ENCODE peak calls at places on chromosomes 7 and 10, in ten cellular contexts. D is lower lobe of right lung; I is CD4-positive, alpha-beta memory T cell; L is uterus; J is HCT116; B is NT2/D1; W is fibroblast of lung; U is cardiac muscle cell; S is body of pancreas; P is adrenal gland. V is an unnamed sample. For H3K27me3 and H3K9me3, the result is how much of the 10 kb centered on the place peaks cover.

GRCh38 chr10:111126981-111127848 is 50.4 kb downstream of the ADRA2A start:
- DNase-seq in D (no peak), I (no peak), L (no peak), J (no peak), B (no peak), W (no peak), U (no peak), S (no peak), P (no peak), V (no peak)

GRCh38 chr7:154709840-154710520 is 292.9 kb downstream of the PAXIP1 start:
- DNase-seq in D (no peak), I (no peak), L (no peak), J (no peak), B (no peak), W (no peak), U (no peak), S (peak), P (no peak), V (no peak)

GRCh38 chr7:47452295-47452694 is 129.6 kb downstream of the TNS3 start:
- DNase-seq in D (no peak), I (no peak), L (no peak), J (no peak), B (no peak), W (no peak), U (no peak), S (peak), P (no peak), V (no peak)

GRCh38 chr7:117750612-117751563 is 122.4 kb downstream of the CTTNBP2 start:
- DNase-seq in D (no peak), I (no peak), L (no peak), J (no peak), B (no peak), W (peak), U (peak), S (no peak), P (no peak), V (no peak)

GRCh38 chr7:90520484-90520883 is 51.0 kb downstream of the PTTG1IP2 start:
- DNase-seq in D (no peak), I (no peak), L (no peak), J (peak), B (no peak), W (peak), U (peak), S (no peak), P (no peak), V (no peak)

GRCh38 chr7:127239814-127240213 is 12.9 kb downstream of the GRM8 start:
- DNase-seq in D (no peak), I (no peak), L (no peak), J (no peak), B (no peak), W (no peak), U (no peak), S (no peak), P (no peak), V (no peak)

GRCh38 chr7:129665013-129665401 is 53.5 kb downstream of the NRF1 start:
- DNase-seq in D (no peak), I (no peak), L (peak), J (peak), B (peak), W (peak), U (peak), S (peak), P (peak), V (no peak)

GRCh38 chr7:138001529-138002095 is at the start of gene CREB3L2:
- DNase-seq in D (peak), I (peak), L (no peak), J (no peak), B (no peak), W (peak), U (peak), S (peak), P (no peak), V (no peak)

GRCh38 chr10:29634764-29635625 is at the start of gene SVIL:
- DNase-seq in D (peak), I (no peak), L (peak), J (no peak), B (no peak), W (peak), U (peak), S (no peak), P (peak), V (no peak)

GRCh38 chr7:41967156-41967555 is 264.3 kb upstream of the INHBA start:
- DNase-seq in D (no peak), I (no peak), L (no peak), J (no peak), B (no peak), W (peak), U (no peak), S (no peak), P (no peak), V (no peak)

GRCh38 chr7:46139079-46139478 is 218.0 kb upstream of the IGFBP3 start:
- DNase-seq in D (no peak), I (no peak), L (no peak), J (no peak), B (no peak), W (peak), U (no peak), S (no peak), P (no peak), V (no peak)

GRCh38 chr7:139923090-139923489 is 94.0 kb downstream of the TBXAS1 start:
- DNase-seq in D (no peak), I (no peak), L (no peak), J (no peak), B (no peak), W (no peak), U (no peak), S (no peak), P (no peak), V (no peak)

GRCh38 chr10:132497788-132498561 is 39.6 kb upstream of the INPP5A start:
- DNase-seq in D (peak), I (no peak), L (peak), J (no peak), B (no peak), W (no peak), U (no peak), S (peak), P (no peak), V (no peak)

GRCh38 chr7:151383638-151384351 is 26.0 kb downstream of the WDR86 start:
- DNase-seq in D (no peak), I (no peak), L (no peak), J (no peak), B (no peak), W (no peak), U (no peak), S (no peak), P (no peak), V (no peak)

GRCh38 chr10:124678566-124679240 is 65.5 kb downstream of the FAM53B start:
- DNase-seq in D (peak), I (peak), L (no peak), J (no peak), B (no peak), W (no peak), U (no peak), S (no peak), P (no peak), V (no peak)

GRCh38 chr7:134433430-134433829 is 25.5 kb downstream of the AKR1B1 start:
- DNase-seq in D (no peak), I (no peak), L (no peak), J (no peak), B (no peak), W (no peak), U (no peak), S (no peak), P (no peak), V (no peak)

GRCh38 chr7:69624431-69624830 is 26.2 kb downstream of the AUTS2 start:
- DNase-seq in D (no peak), I (no peak), L (no peak), J (no peak), B (no peak), W (no peak), U (peak), S (no peak), P (no peak), V (no peak)
- H3K27me3 ChIP-seq in D (under half), I (under half), L (under half), J (under half), B (under half), W (under half), U (under half), S (under half), P (under half), V (under half)

DNA sequence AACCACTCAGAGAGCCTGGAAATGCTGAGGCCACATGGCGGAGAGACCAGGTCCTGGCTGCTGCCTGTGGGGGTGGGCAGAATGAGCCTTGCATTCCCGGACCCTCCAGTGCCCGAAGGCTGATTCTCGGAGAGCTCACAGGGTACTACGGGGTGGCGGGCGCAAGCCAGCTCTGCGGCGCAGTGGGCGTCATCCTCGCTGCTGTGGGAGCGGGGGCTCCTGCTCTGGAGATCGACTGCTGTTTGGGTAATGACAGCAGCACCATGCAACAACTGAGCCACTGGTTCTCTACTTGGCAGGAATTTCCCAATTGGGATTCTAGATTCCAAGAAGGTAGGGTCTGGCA is 108.0 kb downstream of the PTPRN2 start:
- DNase-seq in D (no peak), I (no peak), L (no peak), J (no peak), B (no peak), W (no peak), U (no peak), S (no peak), P (no peak), V (no peak)
- H3K9me3 ChIP-seq in D (under half), I (under half), L (under half), J (under half), B (under half), W (under half), U (under half), S (under half), P (under half), V (under half)

GRCh38 chr10:70997236-70997635 is 108.9 kb upstream of the PCBD1 start:
- DNase-seq in D (no peak), I (no peak), L (no peak), J (no peak), B (no peak), W (no peak), U (no peak), S (no peak), P (no peak), V (no peak)
- H3K27me3 ChIP-seq in D (under half), I (under half), L (under half), J (under half), B (under half), W (under half), U (under half), S (under half), P (under half), V (under half)

GRCh38 chr10:130393342-130393741 is 257.2 kb downstream of the GLRX3 start:
- DNase-seq in D (no peak), I (no peak), L (no peak), J (no peak), B (no peak), W (no peak), U (no peak), S (no peak), P (no peak), V (no peak)

GRCh38 chr10:130395248-130395936 is 259.2 kb downstream of the GLRX3 start:
- DNase-seq in D (no peak), I (no peak), L (no peak), J (no peak), B (no peak), W (no peak), U (no peak), S (no peak), P (no peak), V (no peak)

GRCh38 chr10:130394832-130395231 is 258.6 kb downstream of the GLRX3 start:
- DNase-seq in D (no peak), I (no peak), L (no peak), J (no peak), B (no peak), W (no peak), U (no peak), S (no peak), P (no peak), V (no peak)

GRCh38 chr10:130398090-130398994 is 262.2 kb downstream of the GLRX3 start:
- DNase-seq in D (peak), I (no peak), L (no peak), J (no peak), B (no peak), W (no peak), U (no peak), S (no peak), P (no peak), V (no peak)

DNA sequence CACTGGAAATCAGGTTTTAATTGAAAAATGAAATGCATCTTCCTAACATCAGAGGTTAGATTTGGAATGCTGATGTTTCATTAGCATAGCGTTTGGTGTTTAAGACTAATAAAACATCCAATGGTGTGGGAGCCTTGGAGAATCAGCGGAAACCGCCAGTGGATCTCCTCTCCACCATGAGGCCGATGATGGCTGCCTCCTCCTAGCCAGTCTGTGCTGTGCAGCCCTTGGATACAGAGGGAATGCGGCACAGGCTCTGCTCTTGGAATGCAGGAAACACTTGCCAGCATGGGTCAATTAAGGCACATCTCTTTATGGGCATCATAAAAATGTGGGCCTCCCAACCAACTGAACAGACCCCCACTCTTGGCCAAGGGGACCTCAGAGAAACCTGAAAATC is 259.9 kb downstream of the GLRX3 start:
- DNase-seq in D (no peak), I (no peak), L (no peak), J (no peak), B (no peak), W (no peak), U (no peak), S (no peak), P (no peak), V (no peak)
- H3K9me3 ChIP-seq in D (under half), I (under half), L (under half), J (under half), B (under half), W (under half), U (under half), S (under half), P (under half), V (under half)

DNA sequence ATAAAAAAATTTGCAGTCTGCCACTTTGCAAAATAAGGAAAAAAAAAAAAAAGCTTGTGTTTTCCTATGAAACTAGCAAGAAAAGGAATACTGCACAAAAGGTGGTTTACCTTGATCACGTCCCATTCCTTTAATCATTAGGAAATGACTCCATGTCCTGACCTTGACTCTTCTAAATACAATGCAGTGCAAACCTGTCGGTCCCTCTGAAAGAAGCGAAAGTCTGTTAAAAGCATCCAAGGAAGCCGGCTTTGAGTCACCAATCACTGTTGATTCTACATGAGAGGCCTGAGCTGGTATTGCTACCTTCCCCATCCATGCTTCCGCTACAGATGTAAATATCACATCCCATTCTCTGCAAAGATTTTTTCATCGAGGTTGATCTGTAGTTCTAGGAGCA is 652.1 kb downstream of the SDK1 start:
- DNase-seq in D (no peak), I (no peak), L (no peak), J (no peak), B (no peak), W (no peak), U (no peak), S (no peak), P (no peak), V (no peak)
- H3K27me3 ChIP-seq in D (under half), I (under half), L (under half), J (under half), B (under half), W (under half), U (under half), S (under half), P (under half), V (under half)

GRCh38 chr10:42519761-42520460 is 118.5 kb downstream of the ZNF33B start:
- DNase-seq in D (no peak), I (no peak), L (no peak), J (no peak), B (no peak), W (peak), U (no peak), S (no peak), P (no peak), V (no peak)
- H3K9me3 ChIP-seq in D (half or more), I (under half), L (under half), J (under half), B (half or more), W (under half), U (under half), S (half or more), P (under half), V (half or more)

DNA sequence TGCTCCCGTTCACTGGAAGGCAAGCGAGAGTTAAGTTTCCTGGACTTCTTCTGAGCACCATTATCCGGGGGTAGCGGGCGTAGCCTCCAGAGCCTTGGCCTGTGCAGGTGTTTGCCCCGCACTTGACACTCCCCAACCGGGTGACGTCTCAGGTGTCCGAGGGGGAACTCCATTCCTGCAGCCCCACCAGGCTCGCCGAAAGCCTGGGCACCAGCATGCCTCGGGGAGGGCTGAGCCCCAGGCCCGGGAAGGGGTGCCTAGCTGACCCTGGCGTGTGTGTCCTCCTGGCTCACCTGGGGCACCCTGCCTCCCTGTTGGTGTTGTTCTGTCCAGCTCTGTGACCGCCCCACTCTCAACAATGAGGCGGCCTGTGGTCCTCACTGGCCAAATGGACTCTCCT is 109.4 kb upstream of the GPR26 start:
- DNase-seq in D (no peak), I (no peak), L (no peak), J (no peak), B (no peak), W (no peak), U (no peak), S (no peak), P (no peak), V (no peak)
- H3K27me3 ChIP-seq in D (under half), I (under half), L (under half), J (under half), B (under half), W (under half), U (under half), S (under half), P (under half), V (under half)

GRCh38 chr7:158411232-158411950 is 176.2 kb downstream of the PTPRN2 start:
- DNase-seq in D (no peak), I (no peak), L (no peak), J (no peak), B (no peak), W (no peak), U (no peak), S (no peak), P (no peak), V (no peak)
- H3K9me3 ChIP-seq in D (under half), I (under half), L (under half), J (under half), B (under half), W (under half), U (under half), S (under half), P (under half), V (under half)